ENCODE peak calls at places on chromosomes 12 and 14, in eight cellular contexts. W is gastrocnemius medialis; B is RPMI7951; Q is spleen; A is activated T-cell treated with anti-CD3 and anti-CD28 coated beads, Interleukin-2, amount 50 U/mL, for 72 hours; C is NAMALWA; R is posterior cingulate gyrus; X is psoas muscle. V is an unnamed sample.

GRCh38 chr12:131365821-131366260 is 345.0 kb upstream of the SFSWAP start:
- DNase-seq in W (no peak), Q (no peak), C (no peak), R (no peak), X (no peak), A (no peak), B (no peak), V (no peak)

GRCh38 chr12:76137611-76138010 is 53.1 kb upstream of the NAP1L1 start:
- DNase-seq in A (no peak), R (no peak), C (no peak), X (no peak), W (no peak), Q (no peak), B (peak; percentile 5), V (no peak)

GRCh38 chr14:56294125-56294524 is 175.9 kb downstream of the PELI2 start:
- DNase-seq in W (no peak), A (peak; percentile 3), X (no peak), R (peak; percentile 46), B (no peak), C (no peak), Q (no peak), V (peak; percentile 1)

GRCh38 chr14:25122843-25123242 is 72.9 kb upstream of the STXBP6 start:
- DNase-seq in Q (no peak), W (no peak), X (no peak), C (no peak), R (no peak), A (no peak), B (no peak), V (no peak)

GRCh38 chr14:21025374-21026151 is 702 bp upstream of the NDRG2 start:
- DNase-seq in A (no peak), R (peak; percentile 92), W (peak; percentile 91), B (no peak), X (peak; percentile 95), Q (peak; percentile 83), C (no peak), V (no peak)

GRCh38 chr14:37122288-37122687 is 50.1 kb downstream of the SLC25A21 start:
- DNase-seq in R (no peak), A (no peak), Q (no peak), X (no peak), C (no peak), W (no peak), B (peak; percentile 72), V (no peak)

GRCh38 chr14:49897965-49898364 is 5.1 kb downstream of the ARF6 start:
- DNase-seq in A (no peak), B (no peak), X (no peak), R (no peak), C (no peak), W (no peak), Q (no peak), V (no peak)

GRCh38 chr12:94289551-94290312 is 141.4 kb downstream of the PLXNC1 start:
- DNase-seq in C (no peak), X (no peak), A (no peak), Q (no peak), B (peak; percentile 73), R (no peak), W (no peak), V (no peak)

GRCh38 chr14:64942531-64943111 is at the start of gene GPX2:
- DNase-seq in B (no peak), W (no peak), Q (peak; percentile 59), X (no peak), A (no peak), C (no peak), R (no peak), V (no peak)

GRCh38 chr14:104948736-104949031 is 24.0 kb downstream of the PLD4 start:
- DNase-seq in W (no peak), R (peak; percentile 32), Q (peak; percentile 63), C (no peak), A (no peak), B (no peak), X (no peak), V (no peak)

GRCh38 chr12:24044973-24045703 is 95.7 kb upstream of the SOX5 start:
- DNase-seq in A (no peak), C (no peak), Q (no peak), X (no peak), R (no peak), W (no peak), B (no peak), V (no peak)

GRCh38 chr14:67411820-67412421 is at the start of gene PLEK2:
- DNase-seq in B (peak; percentile 54), R (no peak), C (no peak), Q (peak; percentile 74), X (peak; percentile 64), A (peak; percentile 50), W (no peak), V (no peak)

GRCh38 chr14:51978566-51979398 is 10.6 kb upstream of the RTRAF start:
- DNase-seq in R (peak; percentile 93), C (peak; percentile 71), W (peak; percentile 54), B (peak; percentile 72), X (peak; percentile 84), Q (peak; percentile 89), A (peak; percentile 79), V (peak; percentile 73)

GRCh38 chr12:130162267-130162666 is at the start of gene FZD10:
- DNase-seq in R (no peak), Q (no peak), A (peak; percentile 21), C (no peak), X (no peak), B (no peak), W (peak; percentile 22), V (no peak)

GRCh38 chr12:128811806-128812205 is 12.0 kb downstream of the SLC15A4 start:
- DNase-seq in X (no peak), W (peak; percentile 82), A (no peak), B (no peak), Q (no peak), R (no peak), C (no peak), V (no peak)

GRCh38 chr12:111638576-111638975 is 39.5 kb upstream of the ATXN2 start:
- DNase-seq in X (no peak), R (no peak), C (no peak), Q (no peak), W (no peak), B (no peak), A (no peak), V (no peak)

GRCh38 chr14:90809530-90810312 is 6.5 kb downstream of the TTC7B start:
- DNase-seq in C (no peak), W (no peak), B (no peak), R (no peak), X (peak; percentile 50), A (no peak), Q (no peak), V (no peak)

GRCh38 chr14:32724864-32725550 is 213.7 kb upstream of the NPAS3 start:
- DNase-seq in C (no peak), R (no peak), B (peak; percentile 73), A (no peak), Q (no peak), X (no peak), W (no peak), V (no peak)

GRCh38 chr12:78037707-78038106 is 207.0 kb downstream of the NAV3 start:
- DNase-seq in A (no peak), B (no peak), Q (no peak), X (no peak), C (peak; percentile 19), W (no peak), R (no peak), V (no peak)

GRCh38 chr12:104294845-104295674 is 8.5 kb upstream of the EID3 start:
- DNase-seq in A (no peak), Q (no peak), X (no peak), R (no peak), W (no peak), C (no peak), B (no peak), V (no peak)

GRCh38 chr12:10186299-10186698 is 7.5 kb downstream of the TMEM52B start:
- DNase-seq in Q (peak; percentile 88), B (no peak), R (no peak), A (no peak), X (peak; percentile 60), W (peak; percentile 23), C (no peak), V (no peak)

GRCh38 chr14:85250369-85250768 is 279.6 kb upstream of the FLRT2 start:
- DNase-seq in C (no peak), R (no peak), B (no peak), Q (no peak), A (no peak), W (no peak), X (no peak), V (no peak)

GRCh38 chr14:68785817-68786490 is 6.9 kb downstream of the ZFP36L1 start:
- DNase-seq in W (no peak), B (peak; percentile 80), C (no peak), X (no peak), Q (peak; percentile 72), R (no peak), A (peak; percentile 30), V (no peak)

GRCh38 chr12:13505224-13505623 is 308.7 kb downstream of the EMP1 start:
- DNase-seq in X (no peak), Q (no peak), W (no peak), R (no peak), B (no peak), C (no peak), A (no peak), V (no peak)

GRCh38 chr12:79298511-79298910 is 392.3 kb downstream of the PAWR start:
- DNase-seq in A (no peak), W (no peak), Q (no peak), X (no peak), R (no peak), C (no peak), B (peak; percentile 2), V (no peak)

GRCh38 chr12:92649511-92650227 is 53.1 kb upstream of the PLEKHG7 start:
- DNase-seq in X (no peak), A (peak; percentile 55), C (peak; percentile 85), W (peak; percentile 26), Q (no peak), R (no peak), B (peak; percentile 82), V (peak; percentile 70)

GRCh38 chr14:93207468-93208308 is 632 bp downstream of the UBR7 start:
- DNase-seq in X (peak; percentile 78), Q (no peak), R (peak; percentile 89), B (peak; percentile 59), A (peak; percentile 42), W (peak; percentile 46), C (peak; percentile 68), V (peak; percentile 56)

GRCh38 chr12:115455268-115455681 is 771.3 kb upstream of the TBX3 start:
- DNase-seq in R (no peak), X (no peak), B (no peak), C (no peak), W (no peak), Q (no peak), A (no peak), V (no peak)

GRCh38 chr14:102212356-102212755 is 72.7 kb downstream of the WDR20 start:
- DNase-seq in B (no peak), Q (peak; percentile 47), A (no peak), R (peak; percentile 77), W (no peak), C (no peak), X (no peak), V (no peak)

GRCh38 chr12:92075425-92075891 is 70.2 kb downstream of the BTG1 start:
- DNase-seq in A (no peak), W (no peak), Q (no peak), B (no peak), C (peak; percentile 21), X (no peak), R (no peak), V (no peak)

GRCh38 chr14:67680941-67681340 is 6.5 kb upstream of the VTI1B start:
- DNase-seq in A (no peak), R (no peak), C (no peak), W (no peak), Q (no peak), B (no peak), X (no peak), V (no peak)

GRCh38 chr12:45076417-45077031 is 25.6 kb upstream of the DBX2 start:
- DNase-seq in C (no peak), Q (no peak), A (no peak), X (no peak), W (no peak), B (no peak), R (no peak), V (no peak)

GRCh38 chr14:76639606-76640272 is 121.5 kb upstream of the VASH1 start:
- DNase-seq in B (no peak), C (no peak), R (no peak), X (no peak), W (no peak), Q (no peak), A (no peak), V (no peak)

GRCh38 chr12:2677142-2677880 is 117.5 kb upstream of the FKBP4 start:
- DNase-seq in W (no peak), Q (peak; percentile 56), X (no peak), A (no peak), C (no peak), R (no peak), B (no peak), V (no peak)